ENCODE peak calls at places on chromosomes 16 and 17, in nine cellular contexts. V is HCT116, N is prostate gland, Q is H1, A is tibial nerve, B is heart left ventricle, T is transverse colon, F is A549, X is gastrocnemius medialis. Z is an unnamed sample.
A peak's percentile ranks its signal among the peaks of the same experiment; 100 is the strongest.

GRCh38 chr17:46968896-46969295 is 10.2 kb downstream of the RPRML start:
- DNase-seq in V (no peak), N (no peak), Q (no peak), A (no peak), B (no peak), T (no peak), F (no peak), X (no peak), Z (no peak)

GRCh38 chr17:13498184-13498583 is 103.5 kb downstream of the HS3ST3A1 start:
- DNase-seq in V (no peak), N (no peak), Q (no peak), A (no peak), B (no peak), T (no peak), F (no peak), X (no peak), Z (no peak)

GRCh38 chr16:28935333-28935732 is 3.6 kb downstream of the CD19 start:
- DNase-seq in V (no peak), N (no peak), Q (no peak), A (no peak), B (no peak), T (no peak), F (no peak), X (no peak), Z (no peak)

GRCh38 chr17:62826956-62827355 is 18.8 kb upstream of the MARCHF10 start:
- DNase-seq in V (no peak), N (no peak), Q (no peak), A (no peak), B (no peak), T (no peak), F (no peak), X (no peak), Z (no peak)

GRCh38 chr17:45046536-45047125 is 4.8 kb downstream of the DCAKD start:
- DNase-seq in V (no peak), N (no peak), Q (no peak), A (no peak), B (no peak), T (no peak), F (peak; percentile 45), X (no peak), Z (no peak)

GRCh38 chr17:65800655-65801054 is 239.2 kb upstream of the AXIN2 start:
- DNase-seq in V (no peak), N (no peak), Q (no peak), A (no peak), B (no peak), T (no peak), F (no peak), X (no peak), Z (no peak)

GRCh38 chr16:55671206-55671973 is 15.6 kb downstream of the SLC6A2 start:
- DNase-seq in V (no peak), N (no peak), Q (no peak), A (no peak), B (no peak), T (no peak), F (no peak), X (no peak), Z (no peak)

GRCh38 chr17:19975601-19976000 is 2.0 kb downstream of the AKAP10 start:
- DNase-seq in V (no peak), N (no peak), Q (no peak), A (no peak), B (no peak), T (no peak), F (no peak), X (no peak), Z (no peak)

GRCh38 chr17:38730526-38731379 is 612 bp downstream of the CISD3 start:
- DNase-seq in V (no peak), N (no peak), Q (no peak), A (peak; percentile 61), B (peak; percentile 80), T (peak; percentile 95), F (peak; percentile 61), X (no peak), Z (peak; percentile 79)

GRCh38 chr17:6261496-6261895 is 173.4 kb downstream of the AIPL1 start:
- DNase-seq in V (no peak), N (no peak), Q (no peak), A (no peak), B (no peak), T (no peak), F (no peak), X (no peak), Z (no peak)

GRCh38 chr16:4966736-4967453 is 8.8 kb downstream of the SEC14L5 start:
- DNase-seq in V (no peak), N (no peak), Q (no peak), A (no peak), B (no peak), T (no peak), F (no peak), X (no peak), Z (no peak)
- H3K9me3 ChIP-seq in V (no peaks in the 10 kb centered on the region), N (no peaks in the 10 kb centered on the region), Q (no peaks in the 10 kb centered on the region), A (no peaks in the 10 kb centered on the region), B (no peaks in the 10 kb centered on the region), T (no peaks in the 10 kb centered on the region), F (no peaks in the 10 kb centered on the region), X (no peaks in the 10 kb centered on the region), Z (no peaks in the 10 kb centered on the region)

GRCh38 chr16:84665843-84666242 is 17.5 kb downstream of the KLHL36 start:
- DNase-seq in V (no peak), N (no peak), Q (no peak), A (no peak), B (no peak), T (no peak), F (no peak), X (no peak), Z (no peak)

GRCh38 chr16:84665359-84665758 is 17.0 kb downstream of the KLHL36 start:
- DNase-seq in V (no peak), N (no peak), Q (no peak), A (no peak), B (no peak), T (no peak), F (no peak), X (no peak), Z (no peak)

GRCh38 chr16:84661418-84662060 is 13.2 kb downstream of the KLHL36 start:
- DNase-seq in V (no peak), N (no peak), Q (no peak), A (no peak), B (no peak), T (no peak), F (no peak), X (no peak), Z (no peak)

GRCh38 chr16:84662471-84662870 is 14.2 kb downstream of the KLHL36 start:
- DNase-seq in V (no peak), N (no peak), Q (no peak), A (no peak), B (no peak), T (no peak), F (no peak), X (no peak), Z (no peak)

GRCh38 chr16:84663433-84664101 is 15.3 kb downstream of the KLHL36 start:
- DNase-seq in V (no peak), N (no peak), Q (no peak), A (no peak), B (no peak), T (no peak), F (no peak), X (no peak), Z (no peak)
- TF ChIP-seq POLR2A in V (no peak), N (no peak), Q (no peak), A (no peak), B (no peak), T (no peak), F (no peak), X (no peak), Z (no peak)

GRCh38 chr16:1863681-1864460 is 8.1 kb downstream of the MEIOB start:
- DNase-seq in V (peak; percentile 40), N (no peak), Q (no peak), A (no peak), B (no peak), T (no peak), F (no peak), X (no peak), Z (no peak)
- TF ChIP-seq CTCF in V (peak; percentile 42), N (peak; percentile 43), Q (peak; percentile 8), A (peak; percentile 27), B (peak; percentile 60), T (peak; percentile 62), F (peak; percentile 84), X (peak; percentile 48), Z (peak; percentile 20)

DNA sequence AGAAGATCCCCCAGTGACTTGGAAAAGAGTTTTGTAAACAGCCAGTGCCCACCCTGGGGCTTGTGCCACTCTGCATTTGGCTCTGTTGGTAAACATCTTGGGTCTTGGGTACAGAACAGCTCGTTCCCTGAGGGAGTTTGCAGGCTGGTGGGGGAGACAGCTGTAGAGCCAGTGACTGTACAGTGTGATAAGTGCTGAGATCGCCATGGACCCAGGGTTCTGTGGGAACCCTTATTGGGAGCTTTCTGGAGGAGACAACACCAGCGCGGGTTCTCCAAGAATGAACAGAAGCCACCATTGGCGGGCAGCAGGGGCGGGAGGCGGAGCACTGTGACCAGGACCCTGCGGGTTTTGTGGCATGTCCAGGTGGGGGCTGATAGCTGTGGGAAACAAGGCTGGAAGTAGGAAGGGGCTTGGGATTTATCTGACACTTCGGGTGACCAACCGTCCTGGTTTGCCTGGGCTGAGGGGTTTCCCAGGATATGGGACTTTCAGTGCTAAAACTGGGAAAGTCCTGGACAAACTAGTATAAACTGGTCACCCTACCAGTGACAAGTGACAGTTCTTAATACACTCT is 2.9 kb downstream of the CLEC16A start:
- DNase-seq in V (no peak), N (no peak), Q (no peak), A (no peak), B (no peak), T (no peak), F (no peak), X (no peak), Z (no peak)
- H3K9me3 ChIP-seq in V (no peaks in the 10 kb centered on the region), N (no peaks in the 10 kb centered on the region), Q (no peaks in the 10 kb centered on the region), A (no peaks in the 10 kb centered on the region), B (no peaks in the 10 kb centered on the region), T (no peaks in the 10 kb centered on the region), F (no peaks in the 10 kb centered on the region), X (no peaks in the 10 kb centered on the region), Z (no peaks in the 10 kb centered on the region)

GRCh38 chr16:71885261-71885650 is 1.3 kb upstream of the ZNF821 start:
- DNase-seq in V (no peak), N (no peak), Q (no peak), A (no peak), B (no peak), T (no peak), F (no peak), X (no peak), Z (no peak)

GRCh38 chr16:71882505-71883192 is 1.3 kb downstream of the ZNF821 start:
- DNase-seq in V (peak; percentile 72), N (peak; percentile 71), Q (no peak), A (peak; percentile 52), B (peak; percentile 64), T (peak; percentile 82), F (peak; percentile 83), X (no peak), Z (peak; percentile 74)

GRCh38 chr16:71880176-71880575 is 3.8 kb downstream of the ZNF821 start:
- DNase-seq in V (no peak), N (no peak), Q (no peak), A (no peak), B (no peak), T (no peak), F (no peak), X (no peak), Z (no peak)

GRCh38 chr16:71883193-71883848 is 661 bp downstream of the ZNF821 start:
- DNase-seq in V (no peak), N (peak; percentile 29), Q (no peak), A (no peak), B (peak; percentile 50), T (peak; percentile 61), F (no peak), X (no peak), Z (peak; percentile 48)

GRCh38 chr16:71883849-71884638 is at the start of gene ZNF821:
- DNase-seq in V (no peak), N (peak; percentile 79), Q (peak; percentile 73), A (peak; percentile 49), B (peak; percentile 81), T (peak; percentile 84), F (peak; percentile 85), X (peak; percentile 61), Z (peak; percentile 87)
- TF ChIP-seq POLR2A in V (no peak), N (peak; percentile 41), Q (peak; percentile 92), A (peak; percentile 38), B (peak; percentile 46), T (no peak), F (peak; percentile 49), X (peak; percentile 45), Z (peak; percentile 40)

Z was measured in ovary.